ENCODE peak calls at places on chromosomes 7 and 10, in ten cellular contexts. N, M, D, J, O, R, E, F, B and C are unnamed samples.
A peak's percentile ranks its signal among the peaks of the same experiment; 100 is the strongest.

GRCh38 chr7:12422449-12423320 is 19.0 kb upstream of the VWDE start:
- DNase-seq in N (no peak), M (peak; percentile 45), D (no peak), J (no peak), O (no peak), R (no peak), E (no peak), F (no peak), B (no peak), C (peak; percentile 10)

GRCh38 chr7:143245123-143245522 is 18.1 kb upstream of the GSTK1 start:
- DNase-seq in N (no peak), M (peak; percentile 57), D (no peak), J (no peak), O (no peak), R (no peak), E (no peak), F (no peak), B (peak; percentile 19), C (peak; percentile 35)

GRCh38 chr10:635088-635861 is 54.2 kb downstream of the DIP2C start:
- DNase-seq in N (no peak), M (no peak), D (no peak), J (no peak), O (no peak), R (no peak), E (no peak), F (no peak), B (no peak), C (no peak)

GRCh38 chr7:107147464-107148214 is 21.2 kb upstream of the HBP1 start:
- DNase-seq in N (no peak), M (peak; percentile 17), D (no peak), J (no peak), O (no peak), R (no peak), E (no peak), F (peak; percentile 22), B (peak; percentile 42), C (peak; percentile 62)

GRCh38 chr10:124546957-124547650 is 85.5 kb downstream of the LHPP start:
- DNase-seq in N (no peak), M (no peak), D (no peak), J (no peak), O (no peak), R (no peak), E (no peak), F (no peak), B (no peak), C (no peak)

GRCh38 chr10:22461891-22462290 is 116.6 kb downstream of the SPAG6 start:
- DNase-seq in N (no peak), M (no peak), D (no peak), J (no peak), O (no peak), R (no peak), E (no peak), F (no peak), B (no peak), C (peak; percentile 56)

GRCh38 chr10:133312016-133312768 is 3.5 kb downstream of the ZNF511 start:
- DNase-seq in N (peak; percentile 48), M (no peak), D (no peak), J (no peak), O (no peak), R (no peak), E (no peak), F (no peak), B (no peak), C (no peak)

GRCh38 chr10:88851706-88852105 is at the start of gene ANKRD22:
- DNase-seq in N (peak; percentile 69), M (peak; percentile 99), D (no peak), J (no peak), O (peak; percentile 0), R (no peak), E (no peak), F (no peak), B (peak; percentile 44), C (peak; percentile 95)

GRCh38 chr7:102220229-102220850 is 66.3 kb upstream of the SH2B2 start:
- DNase-seq in N (no peak), M (no peak), D (no peak), J (no peak), O (no peak), R (no peak), E (no peak), F (no peak), B (no peak), C (peak; percentile 29)

GRCh38 chr7:123367508-123368122 is 166.8 kb downstream of the IQUB start:
- DNase-seq in N (no peak), M (peak; percentile 15), D (no peak), J (no peak), O (no peak), R (no peak), E (no peak), F (no peak), B (peak; percentile 48), C (peak; percentile 60)

GRCh38 chr10:22002531-22003110 is 909 bp downstream of the DNAJC1 start:
- DNase-seq in N (no peak), M (peak; percentile 63), D (no peak), J (no peak), O (no peak), R (no peak), E (no peak), F (peak; percentile 20), B (peak; percentile 21), C (peak; percentile 61)

GRCh38 chr7:133315332-133316040 is 62.6 kb downstream of the EXOC4 start:
- DNase-seq in N (no peak), M (no peak), D (no peak), J (no peak), O (no peak), R (no peak), E (no peak), F (no peak), B (no peak), C (no peak)

GRCh38 chr7:91235211-91235832 is 28.9 kb upstream of the FZD1 start:
- DNase-seq in N (no peak), M (no peak), D (no peak), J (no peak), O (no peak), R (no peak), E (no peak), F (no peak), B (no peak), C (no peak)

GRCh38 chr10:123563994-123564393 is 102.2 kb upstream of the GPR26 start:
- DNase-seq in N (no peak), M (no peak), D (no peak), J (no peak), O (no peak), R (no peak), E (no peak), F (no peak), B (no peak), C (no peak)

GRCh38 chr10:52499281-52499680 is 185.2 kb downstream of the DKK1 start:
- DNase-seq in N (no peak), M (no peak), D (no peak), J (no peak), O (no peak), R (no peak), E (no peak), F (no peak), B (no peak), C (peak; percentile 37)

GRCh38 chr10:129863231-129863663 is 100.8 kb downstream of the EBF3 start:
- DNase-seq in N (no peak), M (no peak), D (no peak), J (no peak), O (no peak), R (no peak), E (no peak), F (no peak), B (no peak), C (no peak)

GRCh38 chr7:47652591-47652990 is 70.7 kb upstream of the TNS3 start:
- DNase-seq in N (no peak), M (peak; percentile 25), D (no peak), J (no peak), O (no peak), R (no peak), E (no peak), F (no peak), B (no peak), C (peak; percentile 66)

GRCh38 chr10:120575411-120575810 is 118.4 kb downstream of the PLPP4 start:
- DNase-seq in N (no peak), M (no peak), D (no peak), J (no peak), O (no peak), R (no peak), E (no peak), F (no peak), B (no peak), C (no peak)

GRCh38 chr10:73262880-73263279 is 10.4 kb upstream of the MRPS16 start:
- DNase-seq in N (no peak), M (no peak), D (no peak), J (no peak), O (no peak), R (no peak), E (no peak), F (no peak), B (no peak), C (no peak)

GRCh38 chr7:19665399-19666008 is 43.3 kb downstream of the POLR1F start:
- DNase-seq in N (no peak), M (peak; percentile 11), D (peak; percentile 45), J (no peak), O (peak; percentile 3), R (no peak), E (no peak), F (no peak), B (peak; percentile 74), C (peak; percentile 51)

GRCh38 chr7:44060091-44060947 is 5.0 kb downstream of the PGAM2 start:
- DNase-seq in N (no peak), M (no peak), D (no peak), J (no peak), O (no peak), R (no peak), E (peak; percentile 16), F (no peak), B (no peak), C (no peak)

GRCh38 chr7:66627876-66628360 is 763 bp upstream of the KCTD7 start:
- DNase-seq in N (no peak), M (no peak), D (peak; percentile 33), J (no peak), O (no peak), R (peak; percentile 12), E (no peak), F (no peak), B (no peak), C (no peak)

GRCh38 chr7:105036217-105037168 is 22.5 kb downstream of the KMT2E start:
- DNase-seq in N (no peak), M (no peak), D (no peak), J (no peak), O (no peak), R (no peak), E (no peak), F (no peak), B (no peak), C (no peak)